ENCODE peak calls at places on chromosomes 16 and 17, in five cellular contexts. One of them, this sample, is unnamed.
A peak's percentile ranks its signal among the peaks of the same experiment; 100 is the strongest.

GRCh38 chr17:80663783-80664206 is 119.2 kb downstream of the RPTOR start:
- DNase-seq in NB4: peak; percentile 43
- DNase-seq in astrocyte: peak; percentile 39
- DNase-seq in GM13977: no peak
- DNase-seq in endothelial cell: no peak
- DNase-seq in this sample: no peak

GRCh38 chr16:50705436-50706110 is 12.2 kb downstream of the NOD2 start:
- DNase-seq in NB4: no peak
- DNase-seq in astrocyte: no peak
- DNase-seq in GM13977: no peak
- DNase-seq in endothelial cell: no peak
- DNase-seq in this sample: no peak

GRCh38 chr17:15392326-15392739 is 50.9 kb upstream of the TEKT3 start:
- DNase-seq in NB4: peak; percentile 15
- DNase-seq in astrocyte: peak; percentile 90
- DNase-seq in GM13977: no peak
- DNase-seq in endothelial cell: no peak
- DNase-seq in this sample: peak; percentile 93

GRCh38 chr16:79665970-79666369 is 65.4 kb upstream of the MAF start:
- DNase-seq in NB4: no peak
- DNase-seq in astrocyte: no peak
- DNase-seq in GM13977: no peak
- DNase-seq in endothelial cell: no peak
- DNase-seq in this sample: no peak

GRCh38 chr17:36641877-36642845 is 40.8 kb downstream of the MRM1 start:
- DNase-seq in NB4: no peak
- DNase-seq in astrocyte: no peak
- DNase-seq in GM13977: no peak
- DNase-seq in endothelial cell: no peak
- DNase-seq in this sample: no peak

GRCh38 chr17:50207792-50208567 is 6.5 kb upstream of the COL1A1 start:
- DNase-seq in NB4: no peak
- DNase-seq in astrocyte: no peak
- DNase-seq in GM13977: no peak
- DNase-seq in endothelial cell: no peak
- DNase-seq in this sample: no peak

GRCh38 chr17:44354582-44355309 is 8.9 kb downstream of the FAM171A2 start:
- DNase-seq in NB4: peak; percentile 76
- DNase-seq in astrocyte: no peak
- DNase-seq in GM13977: peak; percentile 88
- DNase-seq in endothelial cell: peak; percentile 84
- DNase-seq in this sample: no peak

GRCh38 chr17:76014925-76015261 is 12.2 kb downstream of the EVPL start:
- DNase-seq in NB4: no peak
- DNase-seq in astrocyte: no peak
- DNase-seq in GM13977: no peak
- DNase-seq in endothelial cell: no peak
- DNase-seq in this sample: no peak

GRCh38 chr17:46964315-46965265 is 14.5 kb downstream of the RPRML start:
- DNase-seq in NB4: peak; percentile 47
- DNase-seq in astrocyte: no peak
- DNase-seq in GM13977: no peak
- DNase-seq in endothelial cell: peak; percentile 48
- DNase-seq in this sample: peak; percentile 12

GRCh38 chr17:73368085-73368631 is 56.4 kb upstream of the CDC42EP4 start:
- DNase-seq in NB4: peak; percentile 30
- DNase-seq in astrocyte: no peak
- DNase-seq in GM13977: no peak
- DNase-seq in endothelial cell: no peak
- DNase-seq in this sample: no peak

GRCh38 chr17:3911271-3912053 is 4.8 kb downstream of the P2RX1 start:
- DNase-seq in NB4: no peak
- DNase-seq in astrocyte: no peak
- DNase-seq in GM13977: peak; percentile 85
- DNase-seq in endothelial cell: no peak
- DNase-seq in this sample: no peak

GRCh38 chr17:35553310-35553709 is 7.3 kb downstream of the SLFN14 start:
- DNase-seq in NB4: no peak
- DNase-seq in astrocyte: no peak
- DNase-seq in GM13977: no peak
- DNase-seq in endothelial cell: no peak
- DNase-seq in this sample: no peak

GRCh38 chr16:71205482-71206131 is 24.9 kb downstream of the HYDIN start:
- DNase-seq in NB4: no peak
- DNase-seq in astrocyte: no peak
- DNase-seq in GM13977: no peak
- DNase-seq in endothelial cell: no peak
- DNase-seq in this sample: no peak

GRCh38 chr16:23148513-23149266 is 562 bp downstream of the USP31 start:
- DNase-seq in NB4: peak; percentile 52
- DNase-seq in astrocyte: no peak
- DNase-seq in GM13977: peak; percentile 72
- DNase-seq in endothelial cell: peak; percentile 39
- DNase-seq in this sample: peak; percentile 20

DNA sequence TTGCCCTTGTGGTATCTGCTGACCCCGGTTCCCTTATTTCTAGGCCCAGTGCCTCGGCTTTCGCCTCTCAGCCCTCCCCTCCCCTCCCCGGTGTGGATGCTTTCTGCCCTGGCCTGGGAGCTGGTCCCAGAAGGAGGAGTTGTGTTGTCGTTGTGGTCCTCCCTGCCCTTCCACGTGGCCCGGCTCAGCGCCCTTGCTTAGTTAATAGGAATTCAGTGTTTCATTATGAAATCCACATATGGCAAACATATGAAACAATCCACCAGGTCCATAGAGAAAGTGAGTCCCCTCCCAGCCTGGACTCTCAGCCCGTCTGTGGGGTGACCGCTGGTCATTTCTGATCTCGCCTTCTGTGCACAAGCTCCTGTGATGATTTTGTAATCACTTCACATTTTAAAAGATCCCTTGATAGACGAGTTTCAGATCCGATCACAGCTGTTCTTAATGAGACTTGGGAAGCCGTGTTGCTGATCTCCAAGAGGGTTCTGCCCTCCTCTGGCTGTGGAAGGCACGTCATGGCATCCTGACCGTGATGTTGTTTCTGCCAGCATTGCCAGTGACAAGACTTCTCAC is 112.1 kb downstream of the BANP start:
- DNase-seq in NB4: no peak
- DNase-seq in astrocyte: peak; percentile 82
- DNase-seq in GM13977: no peak
- DNase-seq in endothelial cell: no peak
- DNase-seq in this sample: peak; percentile 83
- TF ChIP-seq CTCF in NB4: no peak
- TF ChIP-seq CTCF in astrocyte: peak; percentile 31
- TF ChIP-seq CTCF in GM13977: no peak
- TF ChIP-seq CTCF in endothelial cell: no peak
- TF ChIP-seq CTCF in this sample: peak; percentile 72

GRCh38 chr17:68600123-68600880 is 865 bp downstream of the FAM20A start:
- DNase-seq in NB4: no peak
- DNase-seq in astrocyte: no peak
- DNase-seq in GM13977: peak; percentile 49
- DNase-seq in endothelial cell: peak; percentile 42
- DNase-seq in this sample: no peak
- TF ChIP-seq CTCF in NB4: no peak
- TF ChIP-seq CTCF in astrocyte: no peak
- TF ChIP-seq CTCF in GM13977: no peak
- TF ChIP-seq CTCF in endothelial cell: no peak
- TF ChIP-seq CTCF in this sample: no peak

GRCh38 chr17:62816282-62816839 is 8.2 kb upstream of the MARCHF10 start:
- DNase-seq in NB4: no peak
- DNase-seq in astrocyte: no peak
- DNase-seq in GM13977: no peak
- DNase-seq in endothelial cell: no peak
- DNase-seq in this sample: no peak

GRCh38 chr17:62818491-62818890 is 10.4 kb upstream of the MARCHF10 start:
- DNase-seq in NB4: no peak
- DNase-seq in astrocyte: no peak
- DNase-seq in GM13977: no peak
- DNase-seq in endothelial cell: no peak
- DNase-seq in this sample: no peak

GRCh38 chr17:62821213-62822079 is 13.3 kb upstream of the MARCHF10 start:
- DNase-seq in NB4: no peak
- DNase-seq in astrocyte: peak; percentile 37
- DNase-seq in GM13977: no peak
- DNase-seq in endothelial cell: no peak
- DNase-seq in this sample: no peak

GRCh38 chr17:62822080-62822904 is 14.2 kb upstream of the MARCHF10 start:
- DNase-seq in NB4: no peak
- DNase-seq in astrocyte: peak; percentile 44
- DNase-seq in GM13977: no peak
- DNase-seq in endothelial cell: no peak
- DNase-seq in this sample: no peak

GRCh38 chr17:62819511-62820221 is 11.6 kb upstream of the MARCHF10 start:
- DNase-seq in NB4: peak; percentile 38
- DNase-seq in astrocyte: peak; percentile 99
- DNase-seq in GM13977: no peak
- DNase-seq in endothelial cell: peak; percentile 69
- DNase-seq in this sample: peak; percentile 97
- TF ChIP-seq CTCF in NB4: no peak
- TF ChIP-seq CTCF in astrocyte: no peak
- TF ChIP-seq CTCF in GM13977: no peak
- TF ChIP-seq CTCF in endothelial cell: no peak
- TF ChIP-seq CTCF in this sample: peak; percentile 15

GRCh38 chr17:27577884-27578717 is 52.9 kb upstream of the LGALS9 start:
- DNase-seq in NB4: no peak
- DNase-seq in astrocyte: peak; percentile 80
- DNase-seq in GM13977: peak; percentile 48
- DNase-seq in endothelial cell: no peak
- DNase-seq in this sample: no peak

GRCh38 chr17:27575912-27576252 is 55.1 kb upstream of the LGALS9 start:
- DNase-seq in NB4: no peak
- DNase-seq in astrocyte: no peak
- DNase-seq in GM13977: no peak
- DNase-seq in endothelial cell: no peak
- DNase-seq in this sample: no peak

GRCh38 chr17:27577124-27577761 is 53.7 kb upstream of the LGALS9 start:
- DNase-seq in NB4: peak; percentile 56
- DNase-seq in astrocyte: peak; percentile 54
- DNase-seq in GM13977: no peak
- DNase-seq in endothelial cell: no peak
- DNase-seq in this sample: peak; percentile 41

GRCh38 chr17:27575100-27575911 is 55.7 kb upstream of the LGALS9 start:
- DNase-seq in NB4: no peak
- DNase-seq in astrocyte: no peak
- DNase-seq in GM13977: no peak
- DNase-seq in endothelial cell: no peak
- DNase-seq in this sample: no peak

DNA sequence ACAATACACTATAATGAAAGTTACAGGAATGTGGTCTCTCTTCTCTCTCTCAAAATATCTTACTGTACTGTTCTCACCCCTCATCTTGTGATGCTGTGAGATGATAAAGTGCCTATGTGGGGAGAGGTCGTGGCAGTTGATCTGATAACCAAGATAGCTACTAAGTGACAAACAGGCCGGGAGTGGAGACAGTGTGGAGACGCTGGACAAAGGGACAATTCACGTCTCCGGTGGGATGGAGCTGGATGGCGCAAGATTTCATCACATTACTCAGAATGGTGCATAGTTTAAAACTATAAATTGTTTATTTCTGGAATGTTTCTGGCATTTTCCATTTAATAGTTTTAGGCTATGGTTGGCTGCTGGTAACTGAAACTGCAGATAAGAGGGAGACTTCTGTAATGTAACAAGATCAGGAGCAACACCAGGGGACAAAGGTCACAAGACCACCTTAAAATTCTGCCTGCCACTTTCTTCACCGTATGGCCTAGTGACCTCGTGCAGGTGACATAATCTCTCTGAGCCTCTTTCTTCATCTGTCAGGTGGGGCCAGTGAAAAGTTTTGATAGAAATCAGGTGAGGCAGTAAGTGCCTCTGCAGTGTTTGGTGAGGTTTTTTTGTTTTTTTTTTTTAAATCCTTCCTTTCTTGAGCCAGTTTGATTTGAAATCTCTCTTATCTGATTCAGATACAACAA is 54.4 kb upstream of the LGALS9 start:
- DNase-seq in NB4: no peak
- DNase-seq in astrocyte: no peak
- DNase-seq in GM13977: no peak
- DNase-seq in endothelial cell: no peak
- DNase-seq in this sample: peak; percentile 6
- TF ChIP-seq CTCF in NB4: no peak
- TF ChIP-seq CTCF in astrocyte: no peak
- TF ChIP-seq CTCF in GM13977: no peak
- TF ChIP-seq CTCF in endothelial cell: no peak
- TF ChIP-seq CTCF in this sample: no peak

This sample was measured in HFFc6.